ENCODE peak calls at places on chromosome 19, in six cellular contexts. C, F, M, H, N and B are unnamed samples.

GRCh38 chr19:49196527-49197240 is 39.1 kb downstream of the TRPM4 start:
- DNase-seq in C (no peak), F (no peak), M (no peak), H (no peak), N (no peak), B (no peak)

GRCh38 chr19:48553676-48554384 is 1.9 kb downstream of the SULT2B1 start:
- DNase-seq in C (no peak), F (no peak), M (peak), H (no peak), N (peak), B (no peak)

GRCh38 chr19:17309962-17310461 is 649 bp downstream of the DDA1 start:
- DNase-seq in C (no peak), F (no peak), M (no peak), H (no peak), N (no peak), B (no peak)

GRCh38 chr19:4414800-4415251 is 12.4 kb downstream of the CHAF1A start:
- DNase-seq in C (no peak), F (no peak), M (no peak), H (no peak), N (no peak), B (no peak)

GRCh38 chr19:508204-509150 is 1.2 kb downstream of the TPGS1 start:
- DNase-seq in C (no peak), F (no peak), M (no peak), H (no peak), N (no peak), B (no peak)

GRCh38 chr19:49862411-49863253 is 4.7 kb downstream of the PNKP start:
- DNase-seq in C (no peak), F (peak), M (no peak), H (no peak), N (no peak), B (no peak)

GRCh38 chr19:47670736-47671135 is 42.5 kb upstream of the EHD2 start:
- DNase-seq in C (no peak), F (no peak), M (no peak), H (no peak), N (no peak), B (no peak)

GRCh38 chr19:46718157-46718933 is 1.4 kb upstream of the PRKD2 start:
- DNase-seq in C (no peak), F (no peak), M (no peak), H (peak), N (peak), B (peak)

GRCh38 chr19:46537136-46538097 is 41.8 kb upstream of the PNMA8B start:
- DNase-seq in C (peak), F (peak), M (peak), H (peak), N (peak), B (peak)

GRCh38 chr19:56720281-56720680 is 48.7 kb upstream of the ZNF835 start:
- DNase-seq in C (no peak), F (no peak), M (no peak), H (no peak), N (no peak), B (no peak)

GRCh38 chr19:36019061-36019670 is 5.2 kb upstream of the ALKBH6 start:
- DNase-seq in C (no peak), F (no peak), M (no peak), H (no peak), N (no peak), B (no peak)

GRCh38 chr19:42401365-42402303 is 11.5 kb upstream of the CNFN start:
- DNase-seq in C (peak), F (peak), M (peak), H (peak), N (peak), B (peak)

GRCh38 chr19:45306522-45307027 is 16.1 kb downstream of the CKM start:
- DNase-seq in C (no peak), F (no peak), M (no peak), H (no peak), N (no peak), B (no peak)

GRCh38 chr19:16325671-16326400 is 1.2 kb downstream of the KLF2 start:
- DNase-seq in C (peak), F (peak), M (no peak), H (no peak), N (peak), B (peak)

GRCh38 chr19:40266111-40266510 is 19.0 kb downstream of the AKT2 start:
- DNase-seq in C (no peak), F (no peak), M (no peak), H (no peak), N (no peak), B (no peak)

GRCh38 chr19:38483016-38483630 is 49.6 kb downstream of the RYR1 start:
- DNase-seq in C (no peak), F (no peak), M (no peak), H (no peak), N (no peak), B (no peak)

GRCh38 chr19:2269244-2270156 is 12.5 kb downstream of the PEAK3 start:
- DNase-seq in C (peak), F (peak), M (peak), H (peak), N (peak), B (peak)
- TF ChIP-seq CTCF in C (peak), F (no peak), M (no peak), H (no peak), N (peak), B (no peak)

GRCh38 chr19:13726323-13726722 is 38.0 kb upstream of the MRI1 start:
- DNase-seq in C (no peak), F (no peak), M (no peak), H (no peak), N (no peak), B (no peak)
- TF ChIP-seq CTCF in C (no peak), F (no peak), M (no peak), H (no peak), N (no peak), B (no peak)

DNA sequence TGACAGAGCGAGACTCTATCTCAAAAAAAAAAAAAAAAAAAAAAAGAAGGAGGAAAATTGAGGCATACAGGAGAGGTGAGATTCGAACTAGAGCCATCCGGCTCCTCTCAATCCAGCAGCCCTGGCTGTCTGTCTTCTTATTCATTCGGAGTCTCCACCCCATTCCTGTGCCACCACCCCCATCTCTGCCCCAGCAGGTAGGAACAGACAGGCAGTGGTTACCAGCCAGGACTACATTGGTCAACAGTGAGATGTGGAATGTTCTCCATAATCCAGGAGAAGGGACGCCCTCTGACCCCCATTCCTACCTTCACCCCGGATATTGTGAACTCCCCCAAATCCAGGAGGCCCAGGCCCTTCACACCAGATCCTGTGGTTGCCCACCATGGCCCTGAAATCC is 6.6 kb upstream of the S1PR2 start:
- DNase-seq in C (no peak), F (no peak), M (no peak), H (no peak), N (no peak), B (no peak)
- TF ChIP-seq CTCF in C (no peak), F (no peak), M (no peak), H (no peak), N (no peak), B (no peak)

DNA sequence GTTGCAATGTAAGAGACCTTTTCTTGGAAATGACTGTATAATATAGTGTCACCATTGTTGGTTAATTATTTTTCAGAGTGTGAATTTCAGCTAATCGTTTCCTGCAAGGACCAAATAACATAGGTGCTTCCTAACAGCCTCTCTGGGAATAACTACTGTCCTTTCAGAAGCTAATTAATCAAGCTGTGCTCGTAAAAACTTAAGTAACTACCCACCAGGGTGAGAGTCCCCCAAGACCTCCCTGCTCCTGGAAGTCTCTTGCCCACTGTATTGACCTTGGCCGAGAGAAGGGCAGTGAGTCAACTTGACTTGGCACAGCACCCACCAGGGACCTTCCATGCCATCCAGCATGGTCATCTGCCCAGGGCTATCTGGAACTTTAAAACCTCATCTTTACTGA is 50.3 kb downstream of the UQCRFS1 start:
- DNase-seq in C (no peak), F (no peak), M (no peak), H (no peak), N (no peak), B (no peak)
- TF ChIP-seq CTCF in C (no peak), F (no peak), M (no peak), H (no peak), N (no peak), B (no peak)

GRCh38 chr19:31314849-31315620 is 34.2 kb downstream of the TSHZ3 start:
- DNase-seq in C (no peak), F (no peak), M (no peak), H (no peak), N (no peak), B (no peak)
- TF ChIP-seq CTCF in C (peak), F (no peak), M (peak), H (no peak), N (peak), B (no peak)

DNA sequence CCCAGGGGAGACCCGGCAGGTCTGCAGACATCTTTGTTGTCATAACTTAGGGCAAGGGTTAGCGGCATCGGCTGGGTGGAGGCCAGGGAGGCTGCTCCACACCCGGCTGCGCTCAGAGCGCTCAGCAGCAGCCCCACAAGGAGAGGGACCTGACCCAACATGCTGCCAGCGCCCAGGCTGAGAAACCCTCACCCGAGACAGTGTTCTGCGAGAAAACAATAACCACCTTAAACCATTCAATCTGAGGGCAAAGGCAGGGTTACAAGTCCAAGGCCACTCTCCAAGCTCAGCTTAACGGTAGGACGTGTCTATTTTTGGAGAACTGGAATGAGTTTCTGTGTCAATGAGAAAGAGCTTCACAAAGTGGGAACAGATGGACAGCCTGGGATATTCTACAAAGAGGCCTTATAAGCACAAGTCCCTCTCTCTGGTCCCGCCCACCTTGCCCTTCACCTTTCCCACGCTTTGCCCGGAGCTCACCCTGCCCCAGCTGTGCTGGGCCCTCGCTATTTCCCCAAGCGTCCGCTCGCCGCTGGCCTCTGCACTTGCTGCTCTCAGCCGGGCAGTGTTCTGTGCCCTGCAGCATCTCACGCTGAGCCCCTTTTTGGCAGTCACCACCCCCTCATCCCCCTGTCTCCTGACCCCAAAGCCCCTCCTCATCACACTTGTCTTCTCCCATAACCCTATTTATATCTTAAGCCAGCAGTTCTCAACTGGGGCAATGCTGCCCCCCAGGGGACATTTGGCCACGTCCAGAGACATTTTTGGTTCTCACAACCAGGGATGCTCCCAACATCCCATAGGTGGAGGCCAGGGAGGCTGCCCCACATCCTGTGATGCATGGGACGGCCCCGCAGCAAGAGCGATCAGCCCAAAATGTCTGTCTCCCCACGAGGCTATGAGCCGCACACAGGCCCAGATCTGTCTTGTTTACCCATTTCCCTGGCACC is 17.6 kb downstream of the PPP1R12C start:
- DNase-seq in C (no peak), F (no peak), M (no peak), H (no peak), N (no peak), B (no peak)
- TF ChIP-seq CTCF in C (peak), F (peak), M (no peak), H (no peak), N (peak), B (no peak)

GRCh38 chr19:6418562-6418932 is 6.1 kb downstream of the KHSRP start:
- DNase-seq in C (no peak), F (no peak), M (no peak), H (no peak), N (no peak), B (no peak)

GRCh38 chr19:6417713-6418561 is 6.7 kb downstream of the KHSRP start:
- DNase-seq in C (no peak), F (no peak), M (no peak), H (no peak), N (no peak), B (no peak)

GRCh38 chr19:6415592-6416190 is 8.9 kb downstream of the KHSRP start:
- DNase-seq in C (no peak), F (no peak), M (no peak), H (no peak), N (no peak), B (no peak)

GRCh38 chr19:6414793-6415591 is 9.6 kb downstream of the KHSRP start:
- DNase-seq in C (no peak), F (no peak), M (no peak), H (no peak), N (no peak), B (no peak)

DNA sequence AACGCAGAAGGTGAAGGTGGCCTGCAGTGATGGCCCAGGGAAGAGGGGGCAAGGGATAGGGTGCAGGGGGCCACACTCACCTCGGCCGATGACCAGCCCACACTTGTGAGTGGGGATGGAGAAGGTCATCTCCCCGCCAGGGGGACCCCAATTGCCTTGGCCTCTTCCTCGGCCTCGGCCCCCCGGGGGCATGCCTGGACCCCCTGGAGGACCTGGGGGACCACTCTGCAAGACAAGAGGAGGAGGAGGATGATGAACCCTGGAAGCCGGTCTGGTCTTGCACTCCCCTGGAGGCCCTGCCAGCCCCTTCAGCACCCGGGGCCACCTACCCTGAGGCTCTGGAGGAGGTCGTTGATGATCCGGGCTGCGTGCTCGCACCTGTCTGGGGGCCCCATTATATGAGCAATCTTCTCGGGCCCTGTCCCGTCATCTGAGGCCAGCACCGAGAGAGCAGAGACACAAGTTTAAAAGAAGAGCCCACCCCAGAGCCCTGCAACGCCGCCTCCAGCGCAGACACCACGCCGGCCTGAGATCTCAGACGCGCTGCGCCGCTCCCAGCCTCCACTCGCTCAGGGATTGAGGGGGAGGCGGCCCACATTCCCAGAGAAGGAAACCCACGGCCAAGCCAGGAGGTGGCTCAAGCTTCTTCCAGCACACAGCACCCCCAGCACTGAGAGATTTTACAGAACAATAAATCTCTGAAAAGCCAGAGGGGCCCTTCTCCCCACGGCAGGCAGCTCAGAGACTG is 7.8 kb downstream of the KHSRP start:
- DNase-seq in C (no peak), F (no peak), M (no peak), H (no peak), N (no peak), B (no peak)
- TF ChIP-seq CTCF in C (no peak), F (no peak), M (no peak), H (no peak), N (no peak), B (no peak)

DNA sequence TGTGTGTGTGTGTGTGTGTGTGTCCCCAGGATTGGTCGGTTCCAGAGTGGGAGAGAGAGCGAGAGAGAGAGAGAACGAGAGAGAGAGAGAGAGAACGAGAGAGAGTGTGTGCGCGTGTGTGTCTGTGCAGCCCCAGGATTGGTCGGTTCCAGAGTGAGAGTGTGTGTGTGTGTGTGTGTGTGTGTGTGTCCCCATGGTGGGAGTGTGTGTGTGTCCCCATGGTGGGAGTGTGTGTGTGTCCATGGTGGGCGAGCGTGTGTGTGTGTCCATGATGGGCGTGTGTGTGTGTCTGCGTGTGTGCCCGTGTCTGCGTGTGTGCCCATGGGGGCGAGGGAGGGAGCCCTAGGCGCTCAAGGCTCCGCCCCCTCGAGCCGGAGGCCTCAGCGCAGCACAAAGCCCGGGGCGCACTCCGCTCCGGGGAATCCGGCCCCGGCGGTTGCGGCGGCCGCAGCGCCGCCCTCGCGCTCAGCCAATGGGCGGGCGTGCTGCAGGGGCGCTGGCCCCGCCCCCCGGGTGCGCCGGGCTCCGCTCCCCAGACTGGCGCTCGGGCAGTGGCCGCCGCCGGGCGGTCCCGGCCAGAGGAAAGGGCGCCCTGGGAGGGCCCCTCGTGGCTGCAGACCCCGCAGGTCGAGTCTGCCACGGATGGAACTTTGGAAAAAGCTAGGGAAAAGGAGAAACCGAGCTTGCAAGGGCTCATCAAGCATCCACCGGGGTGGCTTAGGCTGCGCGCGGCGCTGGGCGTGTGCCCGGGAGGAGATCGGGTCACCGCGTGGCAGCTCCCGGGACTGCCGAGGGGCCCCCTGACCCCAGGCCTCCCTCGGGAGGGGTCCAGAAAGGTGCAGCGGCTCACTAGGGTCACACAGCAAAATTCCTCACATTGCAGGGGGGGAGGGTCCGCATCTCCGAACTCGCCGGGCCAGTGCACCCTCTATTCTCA is 96.2 kb downstream of the INSR start:
- DNase-seq in C (peak), F (peak), M (peak), H (peak), N (peak), B (peak)
- TF ChIP-seq CTCF in C (peak), F (peak), M (no peak), H (no peak), N (peak), B (no peak)

GRCh38 chr19:33414667-33415605 is 41.4 kb downstream of the CEBPG start:
- DNase-seq in C (no peak), F (no peak), M (no peak), H (no peak), N (no peak), B (no peak)

GRCh38 chr19:33413868-33414666 is 40.6 kb downstream of the CEBPG start:
- DNase-seq in C (no peak), F (no peak), M (no peak), H (no peak), N (no peak), B (no peak)

GRCh38 chr19:33418461-33418860 is 45.0 kb downstream of the CEBPG start:
- DNase-seq in C (no peak), F (no peak), M (no peak), H (no peak), N (no peak), B (no peak)

GRCh38 chr19:33417751-33418150 is 44.2 kb downstream of the CEBPG start:
- DNase-seq in C (no peak), F (no peak), M (no peak), H (no peak), N (no peak), B (no peak)

DNA sequence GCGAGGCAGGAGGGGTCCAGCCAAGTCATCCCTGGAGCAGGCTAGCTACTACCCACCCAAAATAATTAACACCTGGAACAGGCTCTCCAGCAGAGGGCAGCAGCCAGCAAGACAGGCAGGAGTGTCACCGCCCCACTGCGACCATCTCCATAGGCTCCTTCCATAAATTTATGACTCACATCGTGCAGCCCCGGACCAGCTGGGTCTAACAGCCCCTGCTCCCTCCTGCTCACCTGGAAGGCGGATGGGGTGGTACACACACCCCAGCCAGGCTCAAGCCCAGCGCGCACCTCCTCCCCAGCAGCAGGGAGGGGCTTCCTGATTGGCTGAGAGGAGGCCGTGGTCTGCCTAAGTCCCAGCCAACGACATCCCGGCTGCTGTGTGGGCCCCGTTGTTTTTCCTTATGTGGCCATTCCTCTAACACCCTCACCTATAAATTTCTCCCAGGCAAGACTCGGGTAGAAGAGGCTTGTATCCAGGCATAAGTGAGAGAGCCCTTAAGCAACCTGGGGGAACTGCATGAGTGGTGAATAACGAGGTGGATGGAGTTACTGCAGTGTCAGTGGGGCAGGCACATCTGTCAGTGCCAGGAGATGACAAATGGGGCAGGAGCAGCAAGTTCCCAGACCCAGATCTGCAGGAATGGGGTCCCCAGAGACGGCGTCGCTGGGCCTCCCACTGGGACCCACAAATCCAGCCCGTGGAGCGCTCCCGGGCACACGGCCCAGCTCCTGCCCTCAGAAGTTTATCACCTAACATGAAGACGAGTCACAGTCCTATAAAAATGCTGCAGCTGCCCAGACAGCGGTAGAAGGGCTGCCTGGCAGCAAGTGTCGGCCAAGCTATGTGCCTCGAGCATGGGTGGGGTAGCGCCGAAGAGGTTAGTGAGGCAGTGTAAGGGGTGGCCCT is 43.1 kb downstream of the CEBPG start:
- DNase-seq in C (peak), F (no peak), M (peak), H (peak), N (peak), B (peak)
- TF ChIP-seq CTCF in C (peak), F (peak), M (peak), H (peak), N (peak), B (no peak)